ENCODE peak calls at places on chromosomes 11 and 22, in seven cellular contexts. U is psoas muscle, O is GM06990, P is Peyer's patch, K is progenitor cell of endocrine pancreas, M is body of pancreas, W is LNCaP clone FGC. Z is an unnamed sample.

GRCh38 chr11:57458410-57459111 is 1.8 kb upstream of the RTN4RL2 start:
- DNase-seq in U (peak), O (peak), P (peak), K (peak), M (peak), W (no peak), Z (peak)

GRCh38 chr22:35379146-35379993 is 1.5 kb upstream of the HMOX1 start:
- DNase-seq in U (no peak), O (no peak), P (peak), K (no peak), M (no peak), W (no peak), Z (no peak)

GRCh38 chr22:36052505-36052941 is 23.9 kb upstream of the RBFOX2 start:
- DNase-seq in U (no peak), O (no peak), P (no peak), K (no peak), M (peak), W (no peak), Z (no peak)

GRCh38 chr22:17158176-17158567 is 905 bp downstream of the HDHD5 start:
- DNase-seq in U (no peak), O (no peak), P (no peak), K (no peak), M (no peak), W (no peak), Z (no peak)

GRCh38 chr11:5107285-5107684 is 30.9 kb downstream of the OR52A5 start:
- DNase-seq in U (no peak), O (no peak), P (no peak), K (no peak), M (no peak), W (no peak), Z (no peak)

GRCh38 chr11:27358306-27358705 is 4.7 kb downstream of the CCDC34 start:
- DNase-seq in U (no peak), O (no peak), P (no peak), K (no peak), M (no peak), W (no peak), Z (no peak)

GRCh38 chr11:6625156-6625831 is 6.1 kb upstream of the TPP1 start:
- DNase-seq in U (no peak), O (no peak), P (no peak), K (no peak), M (peak), W (no peak), Z (no peak)

GRCh38 chr22:31537019-31537535 is 40.7 kb downstream of the SFI1 start:
- DNase-seq in U (no peak), O (peak), P (no peak), K (no peak), M (no peak), W (no peak), Z (no peak)

GRCh38 chr11:88152381-88152780 is 22.9 kb downstream of the RAB38 start:
- DNase-seq in U (no peak), O (no peak), P (no peak), K (no peak), M (no peak), W (no peak), Z (no peak)

GRCh38 chr11:91406009-91406408 is 818.6 kb upstream of the FAT3 start:
- DNase-seq in U (no peak), O (no peak), P (no peak), K (no peak), M (no peak), W (no peak), Z (no peak)

GRCh38 chr22:49765091-49765771 is 62.4 kb downstream of the BRD1 start:
- DNase-seq in U (peak), O (no peak), P (peak), K (peak), M (no peak), W (no peak), Z (peak)

GRCh38 chr11:116505466-116506247 is 267.1 kb downstream of the BUD13 start:
- DNase-seq in U (no peak), O (no peak), P (peak), K (no peak), M (no peak), W (no peak), Z (no peak)

GRCh38 chr11:112364962-112365481 is 104.4 kb upstream of the PLET1 start:
- DNase-seq in U (no peak), O (no peak), P (peak), K (no peak), M (no peak), W (peak), Z (no peak)

GRCh38 chr11:130677486-130678153 is 229.2 kb downstream of the ADAMTS15 start:
- DNase-seq in U (no peak), O (no peak), P (no peak), K (no peak), M (no peak), W (no peak), Z (no peak)

GRCh38 chr11:62676698-62677097 is 2.2 kb downstream of the UBXN1 start:
- DNase-seq in U (no peak), O (no peak), P (no peak), K (no peak), M (no peak), W (no peak), Z (no peak)

GRCh38 chr22:34804588-34804987 is 261.4 kb upstream of the ISX start:
- DNase-seq in U (no peak), O (no peak), P (no peak), K (no peak), M (no peak), W (no peak), Z (no peak)

GRCh38 chr11:77698896-77699295 is 61.3 kb upstream of the CLNS1A start:
- DNase-seq in U (no peak), O (no peak), P (no peak), K (no peak), M (no peak), W (no peak), Z (no peak)

GRCh38 chr11:95565692-95566091 is 223.9 kb downstream of the FAM76B start:
- DNase-seq in U (no peak), O (no peak), P (no peak), K (no peak), M (no peak), W (no peak), Z (no peak)

GRCh38 chr11:38711110-38711509 is 2113.1 kb upstream of the RAG2 start:
- DNase-seq in U (no peak), O (no peak), P (no peak), K (no peak), M (no peak), W (no peak), Z (no peak)

GRCh38 chr11:82398300-82398815 is 335.3 kb downstream of the FAM181B start:
- DNase-seq in U (no peak), O (no peak), P (no peak), K (no peak), M (no peak), W (no peak), Z (no peak)

GRCh38 chr22:25548866-25549464 is 15.5 kb upstream of the GRK3 start:
- DNase-seq in U (no peak), O (no peak), P (no peak), K (no peak), M (no peak), W (no peak), Z (no peak)

GRCh38 chr11:111322534-111322933 is 24.2 kb downstream of the POU2AF3 start:
- DNase-seq in U (no peak), O (no peak), P (no peak), K (no peak), M (no peak), W (no peak), Z (no peak)

GRCh38 chr11:83392556-83392955 is 106.4 kb upstream of the CCDC90B start:
- DNase-seq in U (no peak), O (no peak), P (no peak), K (no peak), M (no peak), W (no peak), Z (no peak)

GRCh38 chr11:129951201-129951882 is 51.3 kb downstream of the PRDM10 start:
- DNase-seq in U (no peak), O (no peak), P (no peak), K (no peak), M (no peak), W (no peak), Z (no peak)

GRCh38 chr22:46386312-46386711 is 50.8 kb downstream of the TRMU start:
- DNase-seq in U (no peak), O (no peak), P (no peak), K (no peak), M (no peak), W (no peak), Z (no peak)

GRCh38 chr11:63573881-63574855 is 11.0 kb upstream of the PLAAT2 start:
- DNase-seq in U (peak), O (no peak), P (peak), K (no peak), M (peak), W (no peak), Z (no peak)

GRCh38 chr22:46113910-46114517 is 36.3 kb upstream of the PPARA start:
- DNase-seq in U (no peak), O (no peak), P (no peak), K (no peak), M (peak), W (no peak), Z (no peak)

GRCh38 chr11:118226294-118226693 is 1.5 kb upstream of the JAML start:
- DNase-seq in U (no peak), O (no peak), P (no peak), K (no peak), M (no peak), W (no peak), Z (no peak)

GRCh38 chr22:37627545-37627944 is 11.9 kb upstream of the SH3BP1 start:
- DNase-seq in U (no peak), O (no peak), P (peak), K (no peak), M (no peak), W (no peak), Z (no peak)

GRCh38 chr11:72373163-72373562 is 61.2 kb downstream of the CLPB start:
- DNase-seq in U (no peak), O (no peak), P (no peak), K (no peak), M (no peak), W (no peak), Z (no peak)

GRCh38 chr11:86608251-86608799 is 64.1 kb downstream of the ME3 start:
- DNase-seq in U (peak), O (no peak), P (peak), K (no peak), M (peak), W (peak), Z (no peak)

GRCh38 chr11:5808500-5809121 is at the start of gene OR52N2:
- DNase-seq in U (peak), O (peak), P (peak), K (peak), M (peak), W (peak), Z (peak)

GRCh38 chr11:79610678-79611077 is 169.8 kb upstream of the TENM4 start:
- DNase-seq in U (no peak), O (no peak), P (no peak), K (no peak), M (no peak), W (no peak), Z (no peak)
- TF ChIP-seq CTCF in U (no peak), O (peak), P (no peak), K (peak), M (no peak), W (no peak), Z (no peak)

DNA sequence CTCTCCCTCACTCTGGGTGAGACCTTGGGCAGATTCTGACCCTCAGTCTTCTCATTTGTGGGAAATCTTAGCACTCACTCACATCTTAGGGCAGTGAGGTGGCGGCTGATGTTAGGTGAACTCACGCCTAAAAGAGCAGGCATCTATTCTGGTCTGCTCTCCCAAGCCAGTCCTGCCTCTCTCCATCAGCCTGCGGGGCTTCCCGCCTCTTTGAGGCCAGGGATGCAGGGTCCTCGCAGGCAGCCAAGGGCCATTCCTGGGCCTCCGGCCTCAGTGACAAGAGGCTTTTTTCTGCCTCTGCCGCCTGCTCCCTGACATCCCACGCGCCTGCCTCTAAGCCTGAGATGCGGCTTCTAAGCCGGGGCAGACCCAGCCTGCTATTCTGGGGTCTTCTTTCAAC is 13.8 kb upstream of the FGF4 start:
- DNase-seq in U (no peak), O (no peak), P (no peak), K (no peak), M (no peak), W (no peak), Z (no peak)
- TF ChIP-seq CTCF in U (no peak), O (no peak), P (no peak), K (no peak), M (no peak), W (no peak), Z (no peak)

GRCh38 chr11:66858186-66858938 is 1.5 kb downstream of the LRFN4 start:
- DNase-seq in U (no peak), O (no peak), P (no peak), K (no peak), M (no peak), W (no peak), Z (no peak)

GRCh38 chr11:66857927-66858185 is 992 bp downstream of the LRFN4 start:
- DNase-seq in U (no peak), O (no peak), P (no peak), K (no peak), M (no peak), W (no peak), Z (no peak)

GRCh38 chr11:66856496-66857233 is at the start of gene LRFN4:
- DNase-seq in U (no peak), O (no peak), P (no peak), K (peak), M (no peak), W (no peak), Z (peak)

GRCh38 chr11:66855574-66856495 is 1.0 kb upstream of the LRFN4 start:
- DNase-seq in U (peak), O (peak), P (peak), K (peak), M (peak), W (peak), Z (no peak)

GRCh38 chr11:66857234-66857926 is 516 bp downstream of the LRFN4 start:
- DNase-seq in U (no peak), O (no peak), P (no peak), K (no peak), M (no peak), W (no peak), Z (no peak)
- TF ChIP-seq CTCF in U (no peak), O (no peak), P (no peak), K (no peak), M (no peak), W (no peak), Z (no peak)

DNA sequence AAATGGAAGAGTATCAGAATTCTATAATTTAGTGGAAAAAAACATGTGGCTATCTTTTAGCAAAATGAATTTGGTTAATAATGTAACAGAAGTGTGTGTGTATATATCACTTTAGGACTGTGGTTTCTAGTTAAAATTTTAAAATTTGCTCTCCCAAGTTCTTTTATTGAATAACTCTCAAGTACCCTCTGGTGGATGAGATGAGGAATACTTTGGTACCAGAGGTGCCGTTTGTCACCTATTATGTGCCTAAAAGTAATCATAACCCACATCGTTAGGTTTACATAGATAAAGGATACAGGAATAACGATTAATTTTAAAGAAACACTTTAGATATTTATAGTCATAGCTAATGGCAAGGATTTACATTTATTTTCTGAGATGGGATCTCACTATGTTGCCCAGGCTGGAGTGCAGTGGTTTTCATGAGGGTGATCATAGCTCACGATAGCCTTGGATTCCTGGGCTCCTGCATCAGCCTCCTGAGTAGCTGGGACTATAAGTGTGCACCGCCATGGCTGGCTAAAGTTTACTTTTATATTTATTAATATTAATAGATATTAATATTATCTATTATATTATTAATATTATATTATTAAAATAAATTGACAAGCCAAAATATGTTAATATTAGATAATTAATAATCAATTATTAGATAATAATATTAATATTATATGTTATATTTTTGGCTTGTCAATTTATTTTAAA is 66.7 kb upstream of the CAPRIN1 start:
- DNase-seq in U (no peak), O (no peak), P (no peak), K (no peak), M (no peak), W (no peak), Z (no peak)
- TF ChIP-seq CTCF in U (no peak), O (peak), P (no peak), K (no peak), M (no peak), W (no peak), Z (no peak)

GRCh38 chr11:101914737-101915426 is at the start of gene CEP126:
- DNase-seq in U (peak), O (peak), P (peak), K (peak), M (peak), W (peak), Z (peak)
- TF ChIP-seq CTCF in U (peak), O (peak), P (peak), K (peak), M (peak), W (peak), Z (no peak)

Z was measured in activated B cell treated with CpG ODN at 0.5 μM for 24 hours.